ENCODE peak calls at places on chromosomes 12 and 14, in eight cellular contexts. G is thoracic aorta, B is GM13976, P is type B pancreatic cell, X is activated T-helper 1 cell treated with Interleukin-2 at 50 U/mL for 16 hours, Q is suprapubic skin, W is HCT116, J is hypothalamus. T is an unnamed sample.
A peak's percentile ranks its signal among the peaks of the same experiment; 100 is the strongest.

GRCh38 chr12:106790020-106790419 is 15.5 kb downstream of the RIC8B start:
- DNase-seq in G (no peak), B (no peak), P (no peak), X (no peak), Q (no peak), W (no peak), J (no peak), T (no peak)

GRCh38 chr12:130281157-130281799 is 56.4 kb upstream of the PIWIL1 start:
- DNase-seq in G (no peak), B (peak; percentile 38), P (no peak), X (peak; percentile 5), Q (no peak), W (no peak), J (no peak), T (no peak)

GRCh38 chr12:11794311-11794710 is 144.8 kb downstream of the ETV6 start:
- DNase-seq in G (no peak), B (no peak), P (no peak), X (no peak), Q (no peak), W (no peak), J (no peak), T (no peak)

GRCh38 chr14:43894534-43894933 is 612.5 kb downstream of the FSCB start:
- DNase-seq in G (no peak), B (no peak), P (no peak), X (no peak), Q (no peak), W (peak; percentile 7), J (no peak), T (no peak)

GRCh38 chr12:80087486-80088213 is 11.7 kb upstream of the OTOGL start:
- DNase-seq in G (no peak), B (no peak), P (no peak), X (no peak), Q (no peak), W (no peak), J (no peak), T (no peak)

GRCh38 chr14:20631023-20631820 is 10.3 kb downstream of the OR6S1 start:
- DNase-seq in G (no peak), B (no peak), P (no peak), X (no peak), Q (no peak), W (no peak), J (peak; percentile 52), T (peak; percentile 37)

GRCh38 chr12:103020839-103021238 is 63.4 kb downstream of the ASCL1 start:
- DNase-seq in G (no peak), B (peak; percentile 16), P (no peak), X (no peak), Q (no peak), W (no peak), J (no peak), T (no peak)

GRCh38 chr12:55720894-55721444 is 776 bp downstream of the RDH5 start:
- DNase-seq in G (peak; percentile 82), B (no peak), P (no peak), X (no peak), Q (no peak), W (peak; percentile 66), J (peak; percentile 44), T (no peak)

GRCh38 chr14:95157987-95158712 is 821 bp upstream of the DICER1 start:
- DNase-seq in G (no peak), B (peak; percentile 45), P (no peak), X (peak; percentile 5), Q (no peak), W (no peak), J (no peak), T (no peak)

GRCh38 chr12:49664591-49665146 is 41.3 kb downstream of the PRPF40B start:
- DNase-seq in G (no peak), B (no peak), P (no peak), X (no peak), Q (no peak), W (no peak), J (no peak), T (no peak)

GRCh38 chr12:130145731-130146130 is 16.5 kb upstream of the FZD10 start:
- DNase-seq in G (no peak), B (no peak), P (no peak), X (no peak), Q (no peak), W (no peak), J (no peak), T (no peak)

GRCh38 chr12:122659579-122659978 is 43.6 kb downstream of the HCAR2 start:
- DNase-seq in G (no peak), B (no peak), P (no peak), X (no peak), Q (no peak), W (no peak), J (no peak), T (no peak)

GRCh38 chr12:100675432-100675831 is 101.9 kb downstream of the GAS2L3 start:
- DNase-seq in G (no peak), B (no peak), P (no peak), X (no peak), Q (no peak), W (no peak), J (peak; percentile 14), T (no peak)

GRCh38 chr12:95118138-95118787 is 44.8 kb upstream of the NR2C1 start:
- DNase-seq in G (no peak), B (no peak), P (no peak), X (no peak), Q (no peak), W (no peak), J (no peak), T (no peak)

GRCh38 chr14:60594077-60594476 is 55.2 kb downstream of the SIX1 start:
- DNase-seq in G (no peak), B (no peak), P (no peak), X (no peak), Q (no peak), W (no peak), J (no peak), T (no peak)